ENCODE peak calls at places on chromosomes 2 and 18, in ten cellular contexts. Z is CD4-positive, alpha-beta T cell; C is GM10248; B is transverse colon; P is right lobe of liver; H is GM23338; A is CD8-positive, alpha-beta T cell; R is endodermal cell; G is nephron progenitor cell; T is tibial artery. Q is an unnamed sample.
A peak's percentile ranks its signal among the peaks of the same experiment; 100 is the strongest.

GRCh38 chr2:226583715-226584114 is 215.9 kb downstream of the IRS1 start:
- DNase-seq in Z (no peak), C (no peak), B (no peak), P (no peak), H (no peak), A (no peak), R (no peak), G (no peak), T (no peak), Q (peak; percentile 25)

GRCh38 chr2:215693269-215693998 is 257.6 kb upstream of the FN1 start:
- DNase-seq in Z (no peak), C (no peak), B (no peak), P (no peak), H (no peak), A (no peak), R (no peak), G (no peak), T (no peak), Q (no peak)

GRCh38 chr2:73290049-73290839 is 3.1 kb downstream of the EGR4 start:
- DNase-seq in Z (peak; percentile 37), C (peak; percentile 54), B (peak; percentile 30), P (peak; percentile 26), H (peak; percentile 84), A (peak; percentile 58), R (peak; percentile 86), G (peak; percentile 15), T (no peak), Q (no peak)

GRCh38 chr2:135175177-135175576 is 123.1 kb downstream of the RAB3GAP1 start:
- DNase-seq in Z (no peak), C (no peak), B (no peak), P (no peak), H (no peak), A (no peak), R (no peak), G (no peak), T (no peak), Q (no peak)

GRCh38 chr18:27948981-27949380 is 227.9 kb downstream of the CDH2 start:
- DNase-seq in Z (no peak), C (no peak), B (no peak), P (no peak), H (no peak), A (no peak), R (no peak), G (no peak), T (no peak), Q (no peak)

GRCh38 chr2:26946841-26947784 is 23.3 kb upstream of the MAPRE3 start:
- DNase-seq in Z (no peak), C (no peak), B (peak; percentile 54), P (peak; percentile 47), H (no peak), A (no peak), R (no peak), G (no peak), T (peak; percentile 54), Q (no peak)

GRCh38 chr2:153568105-153568504 is 89.5 kb upstream of the RPRM start:
- DNase-seq in Z (no peak), C (no peak), B (no peak), P (no peak), H (no peak), A (no peak), R (no peak), G (no peak), T (no peak), Q (no peak)

GRCh38 chr2:24124003-24124585 is 825 bp downstream of the FAM228B start:
- DNase-seq in Z (no peak), C (no peak), B (no peak), P (no peak), H (no peak), A (no peak), R (no peak), G (no peak), T (no peak), Q (no peak)

GRCh38 chr2:220188031-220188430 is 560.6 kb downstream of the SLC4A3 start:
- DNase-seq in Z (no peak), C (no peak), B (no peak), P (no peak), H (no peak), A (no peak), R (no peak), G (no peak), T (no peak), Q (no peak)

GRCh38 chr2:39124770-39125075 is 3.9 kb upstream of the SOS1 start:
- DNase-seq in Z (peak; percentile 20), C (no peak), B (no peak), P (no peak), H (no peak), A (no peak), R (no peak), G (peak; percentile 40), T (no peak), Q (no peak)

GRCh38 chr18:55779711-55780590 is 192.0 kb upstream of the TCF4 start:
- DNase-seq in Z (no peak), C (peak; percentile 12), B (peak; percentile 7), P (peak; percentile 36), H (peak; percentile 66), A (no peak), R (peak; percentile 78), G (peak; percentile 75), T (no peak), Q (no peak)

GRCh38 chr18:55778731-55779460 is 190.9 kb upstream of the TCF4 start:
- DNase-seq in Z (no peak), C (no peak), B (no peak), P (no peak), H (peak; percentile 44), A (no peak), R (no peak), G (no peak), T (no peak), Q (no peak)

GRCh38 chr18:55779461-55779710 is 191.4 kb upstream of the TCF4 start:
- DNase-seq in Z (no peak), C (no peak), B (no peak), P (no peak), H (no peak), A (no peak), R (no peak), G (no peak), T (no peak), Q (no peak)

GRCh38 chr18:55781481-55781957 is 193.5 kb upstream of the TCF4 start:
- DNase-seq in Z (no peak), C (no peak), B (peak; percentile 10), P (no peak), H (peak; percentile 83), A (no peak), R (peak; percentile 86), G (peak; percentile 46), T (no peak), Q (peak; percentile 49)

GRCh38 chr18:55780591-55781071 is 192.6 kb upstream of the TCF4 start:
- DNase-seq in Z (no peak), C (no peak), B (no peak), P (no peak), H (no peak), A (no peak), R (no peak), G (no peak), T (no peak), Q (no peak)
- TF ChIP-seq CTCF in Z (no peak), C (no peak), B (no peak), P (no peak), H (no peak), A (no peak), R (peak; percentile 10), G (no peak), T (no peak), Q (no peak)

GRCh38 chr2:235107640-235107951 is 155.8 kb downstream of the SH3BP4 start:
- DNase-seq in Z (no peak), C (no peak), B (no peak), P (no peak), H (no peak), A (no peak), R (no peak), G (no peak), T (no peak), Q (no peak)
- TF ChIP-seq CTCF in Z (no peak), C (no peak), B (no peak), P (no peak), H (no peak), A (no peak), R (no peak), G (no peak), T (no peak), Q (no peak)

GRCh38 chr2:6789559-6790138 is 76.1 kb downstream of the CMPK2 start:
- DNase-seq in Z (no peak), C (no peak), B (no peak), P (no peak), H (no peak), A (no peak), R (no peak), G (no peak), T (no peak), Q (no peak)
- TF ChIP-seq CTCF in Z (no peak), C (no peak), B (no peak), P (no peak), H (no peak), A (no peak), R (no peak), G (no peak), T (no peak), Q (no peak)

GRCh38 chr18:44503854-44504253 is 176.8 kb upstream of the SETBP1 start:
- DNase-seq in Z (no peak), C (no peak), B (no peak), P (no peak), H (no peak), A (no peak), R (no peak), G (no peak), T (no peak), Q (no peak)

GRCh38 chr18:44497757-44498490 is 182.8 kb upstream of the SETBP1 start:
- DNase-seq in Z (no peak), C (no peak), B (no peak), P (no peak), H (no peak), A (no peak), R (no peak), G (no peak), T (no peak), Q (no peak)

GRCh38 chr18:44502221-44502620 is 178.5 kb upstream of the SETBP1 start:
- DNase-seq in Z (no peak), C (no peak), B (no peak), P (no peak), H (no peak), A (no peak), R (no peak), G (no peak), T (no peak), Q (no peak)

GRCh38 chr18:44502790-44503189 is 177.9 kb upstream of the SETBP1 start:
- DNase-seq in Z (no peak), C (no peak), B (no peak), P (no peak), H (no peak), A (no peak), R (no peak), G (no peak), T (no peak), Q (no peak)

DNA sequence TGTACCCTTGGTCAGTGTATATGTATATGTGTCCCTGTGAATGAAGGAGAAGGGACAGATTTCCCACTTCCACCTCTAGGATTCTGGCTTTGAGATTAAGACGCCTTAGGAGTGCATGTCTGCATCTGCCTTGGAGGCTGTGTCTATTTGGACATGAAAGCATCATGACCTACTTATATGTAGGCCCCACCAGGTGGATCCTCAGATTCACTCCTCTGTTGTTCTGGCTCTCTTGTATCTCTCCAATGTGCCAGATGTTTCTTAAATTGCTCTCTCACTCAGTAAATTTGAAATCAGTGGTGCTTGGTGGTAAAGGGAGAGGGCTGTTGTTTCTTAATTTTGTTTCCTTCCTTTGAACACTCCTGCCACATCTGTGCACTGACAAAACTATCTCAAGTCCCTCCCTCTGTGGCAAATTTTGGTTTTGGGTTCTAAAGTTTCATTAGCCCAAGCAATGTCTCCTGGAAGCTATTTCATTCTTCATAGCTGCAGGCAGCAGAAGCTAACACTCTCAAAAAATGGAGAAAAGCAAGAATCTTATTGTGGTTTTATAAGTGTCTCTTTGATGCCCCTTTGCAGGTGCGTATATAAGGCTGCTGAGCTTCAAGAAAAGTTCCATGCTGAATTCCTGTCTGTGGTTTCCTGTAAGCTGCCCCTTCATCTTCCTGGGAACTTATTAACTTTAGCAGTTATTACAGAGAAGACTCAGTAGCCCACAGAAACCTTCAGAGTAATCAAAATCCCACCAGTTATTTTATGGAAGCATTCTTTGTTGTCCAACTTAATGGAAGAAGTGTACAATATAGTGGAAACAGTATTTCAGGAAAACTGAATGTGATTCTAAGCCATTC is 179.6 kb upstream of the SETBP1 start:
- DNase-seq in Z (no peak), C (no peak), B (no peak), P (no peak), H (no peak), A (no peak), R (no peak), G (no peak), T (no peak), Q (no peak)
- TF ChIP-seq CTCF in Z (no peak), C (no peak), B (no peak), P (no peak), H (no peak), A (no peak), R (no peak), G (no peak), T (no peak), Q (no peak)

Q was measured in AG09319.